ENCODE peak calls at places on chromosomes 16 and 17, in seven cellular contexts. One of them, this sample, is unnamed.
A peak's percentile ranks its signal among the peaks of the same experiment; 100 is the strongest.

GRCh38 chr17:45646288-45646988 is 137.7 kb upstream of the CRHR1 start:
- DNase-seq in fibroblast of the conjunctiva: no peak
- DNase-seq in lung: no peak
- DNase-seq in AG08395: no peak
- DNase-seq in posterior cingulate gyrus: no peak
- DNase-seq in NCI-H187: no peak
- DNase-seq in esophagus squamous epithelium: no peak
- DNase-seq in this sample: no peak

GRCh38 chr17:57811633-57812280 is 38.1 kb downstream of the MRPS23 start:
- DNase-seq in fibroblast of the conjunctiva: no peak
- DNase-seq in lung: no peak
- DNase-seq in AG08395: no peak
- DNase-seq in posterior cingulate gyrus: no peak
- DNase-seq in NCI-H187: no peak
- DNase-seq in esophagus squamous epithelium: no peak
- DNase-seq in this sample: no peak

GRCh38 chr16:66030036-66030435 is 336.5 kb upstream of the CDH5 start:
- DNase-seq in fibroblast of the conjunctiva: no peak
- DNase-seq in lung: no peak
- DNase-seq in AG08395: peak; percentile 31
- DNase-seq in posterior cingulate gyrus: no peak
- DNase-seq in NCI-H187: no peak
- DNase-seq in esophagus squamous epithelium: no peak
- DNase-seq in this sample: no peak

GRCh38 chr17:19263621-19264010 is 26.4 kb downstream of the EPN2 start:
- DNase-seq in fibroblast of the conjunctiva: no peak
- DNase-seq in lung: no peak
- DNase-seq in AG08395: peak; percentile 47
- DNase-seq in posterior cingulate gyrus: no peak
- DNase-seq in NCI-H187: no peak
- DNase-seq in esophagus squamous epithelium: no peak
- DNase-seq in this sample: peak; percentile 83

GRCh38 chr17:4934173-4934979 is 2.3 kb downstream of the GP1BA start:
- DNase-seq in fibroblast of the conjunctiva: no peak
- DNase-seq in lung: no peak
- DNase-seq in AG08395: peak; percentile 58
- DNase-seq in posterior cingulate gyrus: no peak
- DNase-seq in NCI-H187: no peak
- DNase-seq in esophagus squamous epithelium: no peak
- DNase-seq in this sample: peak; percentile 42

GRCh38 chr17:29163563-29163962 is 16.6 kb downstream of the MYO18A start:
- DNase-seq in fibroblast of the conjunctiva: no peak
- DNase-seq in lung: no peak
- DNase-seq in AG08395: peak; percentile 13
- DNase-seq in posterior cingulate gyrus: no peak
- DNase-seq in NCI-H187: no peak
- DNase-seq in esophagus squamous epithelium: no peak
- DNase-seq in this sample: peak; percentile 54

GRCh38 chr17:70608193-70608592 is 438.9 kb downstream of the KCNJ2 start:
- DNase-seq in fibroblast of the conjunctiva: no peak
- DNase-seq in lung: no peak
- DNase-seq in AG08395: no peak
- DNase-seq in posterior cingulate gyrus: no peak
- DNase-seq in NCI-H187: no peak
- DNase-seq in esophagus squamous epithelium: no peak
- DNase-seq in this sample: no peak

GRCh38 chr16:56603589-56603988 is 4.8 kb upstream of the MT2A start:
- DNase-seq in fibroblast of the conjunctiva: no peak
- DNase-seq in lung: no peak
- DNase-seq in AG08395: peak; percentile 26
- DNase-seq in posterior cingulate gyrus: no peak
- DNase-seq in NCI-H187: no peak
- DNase-seq in esophagus squamous epithelium: no peak
- DNase-seq in this sample: peak; percentile 52

GRCh38 chr17:17681187-17681743 is at the start of gene RAI1:
- DNase-seq in fibroblast of the conjunctiva: peak; percentile 51
- DNase-seq in lung: peak; percentile 74
- DNase-seq in AG08395: peak; percentile 85
- DNase-seq in posterior cingulate gyrus: peak; percentile 59
- DNase-seq in NCI-H187: peak; percentile 59
- DNase-seq in esophagus squamous epithelium: no peak
- DNase-seq in this sample: peak; percentile 87

GRCh38 chr17:11308550-11308949 is 67.5 kb downstream of the SHISA6 start:
- DNase-seq in fibroblast of the conjunctiva: no peak
- DNase-seq in lung: no peak
- DNase-seq in AG08395: no peak
- DNase-seq in posterior cingulate gyrus: no peak
- DNase-seq in NCI-H187: no peak
- DNase-seq in esophagus squamous epithelium: no peak
- DNase-seq in this sample: no peak

GRCh38 chr16:9316008-9316407 is 224.6 kb downstream of the HAPSTR1 start:
- DNase-seq in fibroblast of the conjunctiva: no peak
- DNase-seq in lung: no peak
- DNase-seq in AG08395: no peak
- DNase-seq in posterior cingulate gyrus: no peak
- DNase-seq in NCI-H187: no peak
- DNase-seq in esophagus squamous epithelium: no peak
- DNase-seq in this sample: no peak

GRCh38 chr16:70689035-70689969 is 3.4 kb upstream of the MTSS2 start:
- DNase-seq in fibroblast of the conjunctiva: no peak
- DNase-seq in lung: peak; percentile 77
- DNase-seq in AG08395: no peak
- DNase-seq in posterior cingulate gyrus: no peak
- DNase-seq in NCI-H187: no peak
- DNase-seq in esophagus squamous epithelium: no peak
- DNase-seq in this sample: no peak

GRCh38 chr17:74042744-74043486 is 160.6 kb upstream of the RPL38 start:
- DNase-seq in fibroblast of the conjunctiva: peak; percentile 58
- DNase-seq in lung: no peak
- DNase-seq in AG08395: peak; percentile 99
- DNase-seq in posterior cingulate gyrus: peak; percentile 64
- DNase-seq in NCI-H187: no peak
- DNase-seq in esophagus squamous epithelium: no peak
- DNase-seq in this sample: peak; percentile 4

GRCh38 chr17:75864448-75864871 is 9.3 kb upstream of the WBP2 start:
- DNase-seq in fibroblast of the conjunctiva: peak; percentile 62
- DNase-seq in lung: peak; percentile 69
- DNase-seq in AG08395: peak; percentile 66
- DNase-seq in posterior cingulate gyrus: no peak
- DNase-seq in NCI-H187: no peak
- DNase-seq in esophagus squamous epithelium: no peak
- DNase-seq in this sample: peak; percentile 98

GRCh38 chr17:81453712-81454111 is 58.5 kb downstream of the BAHCC1 start:
- DNase-seq in fibroblast of the conjunctiva: no peak
- DNase-seq in lung: no peak
- DNase-seq in AG08395: no peak
- DNase-seq in posterior cingulate gyrus: no peak
- DNase-seq in NCI-H187: no peak
- DNase-seq in esophagus squamous epithelium: no peak
- DNase-seq in this sample: no peak

GRCh38 chr17:18031955-18032354 is 7.0 kb downstream of the ATPAF2 start:
- DNase-seq in fibroblast of the conjunctiva: no peak
- DNase-seq in lung: no peak
- DNase-seq in AG08395: no peak
- DNase-seq in posterior cingulate gyrus: no peak
- DNase-seq in NCI-H187: no peak
- DNase-seq in esophagus squamous epithelium: no peak
- DNase-seq in this sample: peak; percentile 21

This sample was measured in fibroblast of villous mesenchyme.